ENCODE peak calls at places on chromosomes 4 and X, in eight cellular contexts. V is NB4, M is LNCaP clone FGC, N is GM12865, B is uterus, L is astrocyte of the spinal cord, G is brain microvascular endothelial cell, F is epithelial cell of esophagus. I is an unnamed sample.

GRCh38 chrX:131901581-131901980 is 121.5 kb upstream of the STK26 start:
- DNase-seq in G (no peak), L (no peak), B (no peak), F (no peak), N (no peak), V (no peak), M (no peak), I (no peak)

GRCh38 chrX:17689971-17690409 is 47.3 kb upstream of the SCML1 start:
- DNase-seq in G (peak; percentile 72), V (peak; percentile 52), L (peak; percentile 77), F (peak; percentile 61), N (peak; percentile 49), B (peak; percentile 39), M (peak; percentile 26), I (peak; percentile 48)

GRCh38 chr4:14091966-14092365 is 464.4 kb upstream of the BOD1L1 start:
- DNase-seq in N (no peak), B (no peak), V (no peak), M (no peak), F (no peak), G (peak; percentile 29), L (peak; percentile 43), I (peak; percentile 80)

GRCh38 chr4:182738283-182739047 is 178.7 kb downstream of the DCTD start:
- DNase-seq in F (peak; percentile 72), V (no peak), M (no peak), G (no peak), L (no peak), B (no peak), N (no peak), I (no peak)

GRCh38 chr4:2968381-2968780 is 5.0 kb downstream of the GRK4 start:
- DNase-seq in B (no peak), M (no peak), F (no peak), G (no peak), V (no peak), N (no peak), L (no peak), I (no peak)

GRCh38 chr4:13543648-13544555 is at the start of gene NKX3-2:
- DNase-seq in V (peak; percentile 70), G (no peak), F (peak; percentile 53), M (no peak), B (no peak), L (no peak), N (no peak), I (peak; percentile 22)

GRCh38 chr4:122847931-122848330 is 21.3 kb downstream of the FGF2 start:
- DNase-seq in V (no peak), G (no peak), L (no peak), B (no peak), F (no peak), M (no peak), N (no peak), I (no peak)

GRCh38 chrX:42673411-42673810 is 104.6 kb downstream of the PPP1R2C start:
- DNase-seq in G (no peak), V (no peak), M (no peak), F (no peak), L (no peak), B (no peak), N (no peak), I (no peak)

GRCh38 chrX:155819966-155820491 is 61.1 kb upstream of the VAMP7 start:
- DNase-seq in G (peak; percentile 71), M (peak; percentile 76), L (peak; percentile 82), F (peak; percentile 93), B (peak; percentile 35), N (peak; percentile 68), V (peak; percentile 74), I (peak; percentile 84)

GRCh38 chr4:2275546-2276251 is 13.8 kb upstream of the MXD4 start:
- DNase-seq in V (no peak), M (no peak), G (no peak), N (no peak), F (no peak), L (no peak), B (no peak), I (no peak)

GRCh38 chr4:167290684-167291083 is 56.4 kb upstream of the SPOCK3 start:
- DNase-seq in G (no peak), N (peak; percentile 14), M (no peak), V (peak; percentile 2), L (peak; percentile 35), F (peak; percentile 51), B (no peak), I (no peak)

GRCh38 chr4:8164194-8164565 is 5.6 kb upstream of the ABLIM2 start:
- DNase-seq in B (no peak), N (no peak), L (no peak), M (no peak), G (no peak), V (no peak), F (peak; percentile 33), I (no peak)

GRCh38 chr4:93502991-93503390 is 325.6 kb upstream of the ATOH1 start:
- DNase-seq in B (no peak), V (no peak), M (no peak), F (no peak), G (no peak), L (no peak), N (no peak), I (no peak)

GRCh38 chrX:86133761-86134160 is 14.5 kb upstream of the DACH2 start:
- DNase-seq in B (no peak), G (no peak), M (no peak), V (peak; percentile 15), N (peak; percentile 10), F (peak; percentile 12), L (no peak), I (no peak)

GRCh38 chrX:28847423-28847822 is 260.2 kb downstream of the IL1RAPL1 start:
- DNase-seq in B (no peak), V (no peak), F (peak; percentile 18), L (peak; percentile 50), G (peak; percentile 74), M (no peak), N (no peak), I (peak; percentile 1)

GRCh38 chr4:166075599-166075998 is 202.6 kb downstream of the TLL1 start:
- DNase-seq in F (no peak), G (no peak), M (no peak), N (no peak), B (no peak), L (no peak), V (no peak), I (no peak)

GRCh38 chr4:2457481-2458295 is 11.2 kb upstream of the RNF4 start:
- DNase-seq in N (no peak), G (no peak), L (no peak), B (no peak), V (no peak), M (no peak), F (no peak), I (no peak)

GRCh38 chr4:176150283-176150682 is 45.1 kb downstream of the SPATA4 start:
- DNase-seq in V (peak; percentile 8), N (peak; percentile 18), G (peak; percentile 7), M (peak; percentile 17), F (peak; percentile 48), L (peak; percentile 52), B (no peak), I (peak; percentile 7)

GRCh38 chr4:2059726-2060577 is 825 bp downstream of the NAT8L start:
- DNase-seq in V (peak; percentile 81), M (no peak), G (no peak), B (no peak), L (no peak), F (peak; percentile 24), N (no peak), I (no peak)

GRCh38 chrX:37454537-37455285 is 105.5 kb downstream of the PRRG1 start:
- DNase-seq in G (peak; percentile 11), F (peak; percentile 78), B (no peak), V (no peak), N (no peak), L (peak; percentile 27), M (no peak), I (peak; percentile 7)

GRCh38 chr4:138741366-138741765 is 274.2 kb upstream of the NOCT start:
- DNase-seq in G (no peak), L (no peak), M (no peak), N (no peak), F (no peak), B (no peak), V (no peak), I (no peak)

GRCh38 chr4:186719925-186720694 is 3.5 kb downstream of the FAT1 start:
- DNase-seq in N (peak; percentile 12), M (no peak), L (peak; percentile 53), V (peak; percentile 50), G (peak; percentile 46), F (peak; percentile 69), B (no peak), I (peak; percentile 17)

GRCh38 chr4:19358015-19358414 is 893.7 kb upstream of the SLIT2 start:
- DNase-seq in L (no peak), F (peak; percentile 95), N (no peak), G (no peak), M (no peak), B (no peak), V (no peak), I (peak; percentile 27)

GRCh38 chr4:119093042-119093827 is 42.4 kb upstream of the MYOZ2 start:
- DNase-seq in G (no peak), F (peak; percentile 25), B (no peak), L (no peak), N (no peak), M (no peak), V (no peak), I (peak; percentile 39)

GRCh38 chrX:20412871-20413486 is 146.3 kb upstream of the RPS6KA3 start:
- DNase-seq in V (no peak), N (peak; percentile 73), L (no peak), M (no peak), F (no peak), B (no peak), G (no peak), I (no peak)

GRCh38 chr4:17597517-17597916 is 16.9 kb upstream of the MED28 start:
- DNase-seq in N (no peak), L (no peak), M (no peak), V (peak; percentile 27), G (no peak), F (peak; percentile 62), B (no peak), I (peak; percentile 65)

GRCh38 chr4:22190855-22191254 is 242.3 kb upstream of the KCNIP4 start:
- DNase-seq in M (no peak), F (peak; percentile 69), N (no peak), V (no peak), L (peak; percentile 89), G (peak; percentile 90), B (no peak), I (peak; percentile 66)

GRCh38 chr4:99264927-99265326 is 25.9 kb downstream of the ADH1A start:
- DNase-seq in N (no peak), M (no peak), G (no peak), L (no peak), B (no peak), V (no peak), F (no peak), I (peak; percentile 12)
- TF ChIP-seq CTCF in N (no peak), M (no peak), G (no peak), L (no peak), B (no peak), V (no peak), F (no peak), I (no peak)

GRCh38 chr4:680565-680930 is 6.2 kb downstream of the MYL5 start:
- DNase-seq in B (no peak), L (no peak), V (peak; percentile 20), M (no peak), N (peak; percentile 65), F (peak; percentile 27), G (no peak), I (peak; percentile 19)
- H3K4me3 ChIP-seq in B (peak overlapping the region; percentile 39), L (no peak overlapping the region), V (no peak overlapping the region), M (peak overlapping the region; percentile 40), N (peak overlapping the region; percentile 68), F (peak overlapping the region; percentile 49), G (peak overlapping the region; percentile 15), I (peak overlapping the region; percentile 53)

GRCh38 chrX:128781506-128781905 is 729.3 kb upstream of the ACTRT1 start:
- DNase-seq in B (no peak), L (no peak), N (peak; percentile 5), V (peak; percentile 33), F (peak; percentile 2), G (no peak), M (peak; percentile 36), I (no peak)
- TF ChIP-seq CTCF in B (no peak), L (peak; percentile 3), N (peak; percentile 13), V (peak; percentile 30), F (peak; percentile 14), G (peak; percentile 30), M (peak; percentile 51), I (no peak)

GRCh38 chrX:2464677-2465166 is 36.1 kb downstream of the DHRSX start:
- DNase-seq in G (peak; percentile 35), M (no peak), B (no peak), V (peak; percentile 30), N (no peak), L (no peak), F (no peak), I (no peak)
- H3K4me3 ChIP-seq in G (no peak overlapping the region), M (no peak overlapping the region), B (no peak overlapping the region), V (no peak overlapping the region), N (no peak overlapping the region), L (no peak overlapping the region), F (no peak overlapping the region), I (no peak overlapping the region)